ENCODE peak calls at places on chromosome 5, in nine cellular contexts. Z, J, I, T, K, B, G, S and A are unnamed samples.

GRCh38 chr5:82045526-82046267 is 73.9 kb downstream of the ATG10 start:
- DNase-seq in J (no peak), B (no peak), G (peak; percentile 6), K (no peak), Z (no peak), S (no peak), T (no peak), I (no peak), A (no peak)

GRCh38 chr5:425714-426113 is 17.3 kb upstream of the EXOC3 start:
- DNase-seq in J (no peak), G (no peak), Z (no peak), S (no peak), B (no peak), K (peak; percentile 34), I (no peak), T (no peak), A (no peak)

GRCh38 chr5:57850109-57850508 is 367.5 kb upstream of the ACTBL2 start:
- DNase-seq in K (no peak), Z (no peak), S (no peak), J (no peak), B (no peak), T (no peak), G (no peak), I (no peak), A (no peak)

GRCh38 chr5:143593723-143594122 is 190.2 kb upstream of the NR3C1 start:
- DNase-seq in K (no peak), T (no peak), I (no peak), Z (no peak), J (no peak), S (no peak), G (no peak), B (no peak), A (no peak)

GRCh38 chr5:65142511-65143011 is 339.2 kb downstream of the ADAMTS6 start:
- DNase-seq in B (no peak), K (no peak), J (no peak), G (no peak), S (no peak), I (no peak), T (no peak), Z (no peak), A (no peak)

GRCh38 chr5:144093868-144094267 is 76.6 kb downstream of the YIPF5 start:
- DNase-seq in J (no peak), B (no peak), S (no peak), I (no peak), K (no peak), Z (no peak), T (no peak), G (no peak), A (no peak)

GRCh38 chr5:150218693-150219035 is 28.8 kb downstream of the SLC6A7 start:
- DNase-seq in T (no peak), S (no peak), I (no peak), Z (no peak), B (no peak), J (no peak), K (no peak), G (no peak), A (no peak)

GRCh38 chr5:68319316-68320093 is 103.9 kb downstream of the PIK3R1 start:
- DNase-seq in K (no peak), I (no peak), Z (no peak), J (no peak), T (no peak), G (no peak), S (no peak), B (no peak), A (no peak)

GRCh38 chr5:135323701-135324132 is 75.3 kb downstream of the MACROH2A1 start:
- DNase-seq in T (no peak), B (no peak), G (no peak), J (no peak), K (no peak), I (no peak), S (no peak), Z (peak; percentile 31), A (no peak)

GRCh38 chr5:142783601-142784291 is 13.6 kb downstream of the ARHGAP26 start:
- DNase-seq in T (peak; percentile 41), Z (peak; percentile 64), J (peak; percentile 52), B (no peak), I (peak; percentile 54), G (no peak), K (no peak), S (no peak), A (peak; percentile 50)

GRCh38 chr5:128965638-128966302 is 482 bp downstream of the SLC27A6 start:
- DNase-seq in S (no peak), I (peak; percentile 25), J (no peak), K (no peak), B (no peak), Z (no peak), G (no peak), T (no peak), A (no peak)

GRCh38 chr5:87717761-87718160 is 305.0 kb upstream of the CCNH start:
- DNase-seq in S (no peak), K (no peak), I (no peak), G (no peak), B (no peak), J (no peak), Z (no peak), T (no peak), A (no peak)

GRCh38 chr5:72379936-72380335 is 59.8 kb downstream of the PTCD2 start:
- DNase-seq in J (no peak), K (no peak), S (no peak), T (no peak), Z (no peak), G (no peak), I (no peak), B (no peak), A (no peak)

GRCh38 chr5:75623846-75624245 is 12.6 kb downstream of the ANKDD1B start:
- DNase-seq in Z (no peak), S (no peak), T (no peak), B (no peak), J (no peak), G (no peak), K (no peak), I (no peak), A (no peak)

GRCh38 chr5:176812269-176813259 is 2.2 kb downstream of the UNC5A start:
- DNase-seq in B (no peak), Z (no peak), J (no peak), T (no peak), I (no peak), G (no peak), S (no peak), K (peak; percentile 60), A (no peak)

GRCh38 chr5:78527054-78527884 is 121.3 kb downstream of the LHFPL2 start:
- DNase-seq in K (no peak), S (peak; percentile 95), G (no peak), J (no peak), I (peak; percentile 82), B (no peak), Z (peak; percentile 93), T (peak; percentile 54), A (no peak)

GRCh38 chr5:148626986-148627385 is 27.3 kb downstream of the HTR4 start:
- DNase-seq in K (no peak), I (no peak), G (no peak), J (no peak), T (no peak), B (no peak), S (no peak), Z (no peak), A (no peak)

GRCh38 chr5:22852807-22853670 is at the start of gene CDH12:
- DNase-seq in T (no peak), B (no peak), I (no peak), G (no peak), Z (no peak), J (no peak), S (no peak), K (peak; percentile 79), A (peak; percentile 49)

GRCh38 chr5:50623666-50624065 is 42.8 kb upstream of the PARP8 start:
- DNase-seq in Z (no peak), B (no peak), S (no peak), I (no peak), K (no peak), T (no peak), G (no peak), J (no peak), A (no peak)

GRCh38 chr5:90294604-90295003 is 115.0 kb downstream of the CETN3 start:
- DNase-seq in B (no peak), K (no peak), Z (no peak), J (no peak), T (no peak), G (no peak), S (no peak), I (no peak), A (no peak)

GRCh38 chr5:151251001-151251551 is 1.9 kb upstream of the GM2A start:
- DNase-seq in Z (no peak), I (no peak), K (no peak), T (no peak), J (no peak), G (no peak), B (no peak), S (no peak), A (no peak)
- H3K4me3 ChIP-seq in Z (no peak overlapping the region), I (no peak overlapping the region), K (no peak overlapping the region), T (no peak overlapping the region), J (no peak overlapping the region), G (no peak overlapping the region), B (no peak overlapping the region), S (no peak overlapping the region), A (no peak overlapping the region)

DNA sequence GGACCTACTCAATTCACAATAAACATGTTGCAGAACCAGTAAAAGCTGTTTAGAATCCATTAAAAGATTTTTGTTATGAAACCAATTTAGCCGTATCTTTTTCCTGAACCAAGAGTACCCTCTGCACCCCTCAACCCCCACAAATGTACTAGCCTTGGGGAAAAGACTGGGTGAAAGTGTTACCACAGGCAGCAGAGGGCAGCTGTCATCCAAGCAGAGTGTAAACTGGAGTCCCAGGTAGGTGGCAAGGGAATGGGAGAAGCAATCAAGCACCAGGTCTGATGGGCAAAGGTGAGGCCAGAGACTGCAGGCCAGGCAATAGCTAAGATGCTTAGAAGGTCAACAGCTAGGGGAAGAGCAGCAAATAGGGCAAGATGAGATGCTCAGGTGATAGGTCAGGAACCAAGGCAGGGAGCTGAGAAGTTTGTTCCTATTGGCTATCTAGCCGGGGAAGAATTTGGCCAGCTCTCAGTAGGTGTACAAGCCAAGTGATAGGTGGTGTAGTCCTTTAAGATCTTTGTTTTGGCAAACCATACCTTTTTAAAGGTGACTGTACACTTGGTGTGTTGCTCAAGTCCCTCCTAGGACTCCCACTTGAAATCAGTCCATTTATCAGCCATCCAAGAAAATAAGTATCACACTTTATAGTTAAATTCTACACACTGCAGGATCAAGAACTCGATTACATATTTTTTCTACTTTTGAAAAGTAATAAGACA is 77.8 kb upstream of the CCDC112 start:
- DNase-seq in J (no peak), B (no peak), T (no peak), I (no peak), G (no peak), K (no peak), Z (no peak), S (no peak), A (no peak)
- TF ChIP-seq CTCF in J (no peak), B (no peak), T (peak; percentile 16), I (no peak), G (no peak), K (peak; percentile 38), Z (no peak), S (peak; percentile 25), A (no peak)

GRCh38 chr5:180173875-180174586 is 35.0 kb downstream of the RASGEF1C start:
- DNase-seq in G (peak; percentile 77), I (no peak), J (no peak), B (no peak), K (no peak), T (no peak), Z (no peak), S (no peak), A (no peak)
- H3K27ac ChIP-seq in G (peak overlapping the region; percentile 92), I (no peak overlapping the region), J (no peak overlapping the region), B (no peak overlapping the region), K (no peak overlapping the region), T (no peak overlapping the region), Z (no peak overlapping the region), S (no peak overlapping the region), A (peak overlapping the region; percentile 94)

GRCh38 chr5:139296198-139296597 is 2.7 kb downstream of the MATR3 start:
- DNase-seq in G (no peak), J (no peak), Z (no peak), S (no peak), I (no peak), T (no peak), B (no peak), K (no peak), A (no peak)
- H3K4me3 ChIP-seq in G (peak overlapping the region; percentile 96), J (peak overlapping the region; percentile 5), Z (peak overlapping the region; percentile 76), S (no peak overlapping the region), I (peak overlapping the region; percentile 94), T (peak overlapping the region; percentile 92), B (peak overlapping the region; percentile 60), K (no peak overlapping the region), A (peak overlapping the region; percentile 86)